ENCODE peak calls at places on chromosomes 12 and 14, in seven cellular contexts. P is stomach; E is HAP-1; G is psoas muscle; T is K562; K is endothelial cell of umbilical vein; L is CD8-positive, alpha-beta memory T cell. O is an unnamed sample.

GRCh38 chr12:98352835-98353234 is 162.6 kb upstream of the TMPO start:
- DNase-seq in T (no peak), L (no peak), E (no peak), G (no peak), K (no peak), P (no peak), O (no peak)

GRCh38 chr12:67957383-67957782 is 31.9 kb upstream of the IFNG-AS1 start:
- DNase-seq in T (no peak), E (no peak), G (no peak), L (no peak), K (no peak), P (no peak), O (no peak)

GRCh38 chr14:99892406-99892805 is 99.2 kb downstream of the EML1 start:
- DNase-seq in G (no peak), L (no peak), P (no peak), T (no peak), E (no peak), K (no peak), O (no peak)

GRCh38 chr12:123952037-123952436 is 20.6 kb downstream of the CCDC92 start:
- DNase-seq in T (no peak), K (peak; percentile 43), L (no peak), P (no peak), E (no peak), G (no peak), O (no peak)

GRCh38 chr12:75951399-75952228 is 80.0 kb downstream of the PHLDA1 start:
- DNase-seq in L (no peak), T (no peak), E (no peak), G (no peak), K (peak; percentile 43), P (no peak), O (no peak)

GRCh38 chr14:99971929-99972747 is 93.1 kb upstream of the EVL start:
- DNase-seq in T (peak; percentile 14), G (no peak), E (peak; percentile 41), L (peak; percentile 4), K (no peak), P (no peak), O (peak; percentile 71)

GRCh38 chr14:55133416-55133815 is 4.4 kb downstream of the LGALS3 start:
- DNase-seq in K (peak; percentile 49), P (no peak), L (no peak), T (peak; percentile 16), G (no peak), E (no peak), O (no peak)

GRCh38 chr14:85978851-85979250 is 448.9 kb downstream of the FLRT2 start:
- DNase-seq in G (no peak), P (no peak), T (no peak), K (no peak), E (no peak), L (no peak), O (no peak)

GRCh38 chr14:53333809-53334208 is 180.7 kb upstream of the DDHD1 start:
- DNase-seq in T (no peak), G (no peak), P (no peak), K (no peak), E (no peak), L (no peak), O (no peak)

GRCh38 chr12:122021193-122021821 is 377 bp upstream of the BCL7A start:
- DNase-seq in T (no peak), K (peak; percentile 39), G (peak; percentile 65), L (no peak), E (peak; percentile 56), P (no peak), O (peak; percentile 71)

GRCh38 chr14:61553730-61554641 is 141.3 kb upstream of the HIF1A start:
- DNase-seq in K (no peak), L (no peak), G (no peak), T (no peak), E (no peak), P (no peak), O (no peak)

GRCh38 chr12:82876075-82876474 is 189.4 kb downstream of the TMTC2 start:
- DNase-seq in G (no peak), L (no peak), P (no peak), T (no peak), E (no peak), K (no peak), O (no peak)

GRCh38 chr14:91021991-91022621 is 38.3 kb downstream of the RPS6KA5 start:
- DNase-seq in P (no peak), G (no peak), T (no peak), K (no peak), L (no peak), E (no peak), O (no peak)

GRCh38 chr12:25976289-25976688 is 17.8 kb downstream of the RASSF8 start:
- DNase-seq in T (no peak), E (no peak), P (no peak), K (no peak), G (no peak), L (no peak), O (no peak)

GRCh38 chr12:4819654-4820053 is 90.1 kb upstream of the KCNA1 start:
- DNase-seq in E (no peak), P (no peak), G (no peak), K (no peak), L (no peak), T (no peak), O (no peak)

GRCh38 chr12:113019045-113019444 is 37.5 kb upstream of the DTX1 start:
- DNase-seq in K (peak; percentile 75), P (no peak), E (no peak), T (no peak), L (no peak), G (no peak), O (no peak)

GRCh38 chr14:56294125-56294524 is 175.9 kb downstream of the PELI2 start:
- DNase-seq in E (no peak), K (no peak), P (no peak), T (no peak), L (no peak), G (no peak), O (no peak)

GRCh38 chr14:105937253-105938054 is 411.1 kb downstream of the TMEM121 start:
- DNase-seq in G (no peak), E (no peak), L (no peak), T (no peak), K (no peak), P (peak; percentile 22), O (no peak)

GRCh38 chr14:105938959-105939358 is 412.6 kb downstream of the TMEM121 start:
- DNase-seq in G (no peak), K (no peak), E (no peak), L (no peak), T (no peak), P (no peak), O (no peak)

GRCh38 chr14:105939810-105940508 is 413.6 kb downstream of the TMEM121 start:
- DNase-seq in E (no peak), G (no peak), L (no peak), K (no peak), T (no peak), P (peak; percentile 22), O (no peak)

GRCh38 chr14:105940534-105941225 is 414.3 kb downstream of the TMEM121 start:
- DNase-seq in L (no peak), T (no peak), E (no peak), G (no peak), K (no peak), P (no peak), O (no peak)

DNA sequence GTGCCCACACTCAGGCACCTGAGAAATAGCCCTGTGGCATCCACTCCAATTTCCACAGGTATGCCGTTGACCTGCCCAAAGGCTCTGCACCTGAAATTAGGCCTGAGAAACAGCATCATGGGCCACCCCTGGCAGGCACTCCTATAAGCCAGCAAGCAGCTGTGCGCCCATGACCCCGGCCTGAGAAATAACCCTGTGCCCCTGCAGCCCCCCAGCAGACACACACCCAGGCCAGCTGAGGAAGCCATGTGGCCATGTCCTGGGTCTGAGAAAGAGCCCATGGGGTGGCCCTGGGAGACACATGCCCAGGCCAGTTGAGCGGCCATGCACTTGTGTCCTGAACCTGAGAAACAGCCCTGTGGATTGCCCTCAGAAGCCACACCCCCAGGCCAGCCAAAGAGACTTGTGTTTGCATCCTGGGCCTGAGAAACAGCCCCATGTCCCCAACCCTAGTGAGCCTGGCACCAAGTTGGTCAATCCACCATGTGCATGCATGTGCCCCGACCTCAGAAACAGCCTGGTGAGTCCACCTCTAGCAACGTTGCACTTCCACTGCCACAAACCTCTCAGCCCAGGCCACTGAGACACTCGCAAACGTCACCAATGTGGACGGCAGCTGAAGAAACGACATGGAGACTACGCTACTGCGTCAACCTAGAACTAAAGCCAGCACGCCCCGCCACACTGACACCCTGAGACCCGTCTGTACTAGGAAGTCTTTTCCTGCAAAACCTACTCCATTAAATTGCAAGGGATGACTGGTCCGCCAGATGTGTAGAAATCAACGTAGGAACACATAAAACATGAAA is 411.9 kb downstream of the TMEM121 start:
- DNase-seq in P (peak; percentile 15), K (no peak), L (no peak), E (no peak), G (no peak), T (no peak), O (no peak)
- H3K9me3 ChIP-seq in P (peaks cover 40% of the 10 kb centered on the region), K (peaks cover 4% of the 10 kb centered on the region), L (peaks cover 7% of the 10 kb centered on the region), E (no peaks in the 10 kb centered on the region), G (peaks cover 7% of the 10 kb centered on the region), T (no peaks in the 10 kb centered on the region), O (no peaks in the 10 kb centered on the region)

GRCh38 chr12:7137868-7138267 is 7.7 kb downstream of the CLSTN3 start:
- DNase-seq in K (no peak), L (no peak), G (no peak), E (no peak), T (no peak), P (no peak), O (no peak)

GRCh38 chr12:7136071-7136470 is 5.9 kb downstream of the CLSTN3 start:
- DNase-seq in P (no peak), G (no peak), L (no peak), T (no peak), E (no peak), K (no peak), O (no peak)

GRCh38 chr12:7134371-7135166 is 4.4 kb downstream of the CLSTN3 start:
- DNase-seq in E (no peak), G (no peak), L (no peak), P (no peak), K (no peak), T (no peak), O (no peak)

GRCh38 chr12:7139213-7139612 is 9.0 kb downstream of the CLSTN3 start:
- DNase-seq in T (no peak), P (no peak), L (no peak), E (no peak), K (no peak), G (no peak), O (no peak)

DNA sequence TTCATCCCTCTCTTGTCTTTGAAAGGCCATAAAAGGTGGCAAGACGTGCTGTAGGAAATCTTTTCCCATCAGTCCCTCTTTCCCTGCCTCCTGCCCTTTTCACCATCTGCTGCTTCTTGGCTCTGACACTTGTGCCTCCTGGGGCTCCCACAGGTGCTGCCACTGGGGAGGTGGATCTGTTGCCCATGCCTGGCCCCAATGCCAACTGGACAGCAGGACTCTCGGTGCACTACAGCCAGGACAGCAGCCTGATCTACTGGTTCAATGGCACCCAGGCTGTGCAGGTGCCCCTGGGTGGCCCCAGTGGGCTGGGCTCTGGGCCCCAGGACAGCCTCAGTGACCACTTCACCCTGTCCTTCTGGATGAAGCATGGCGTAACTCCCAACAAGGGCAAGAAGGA is 6.5 kb downstream of the CLSTN3 start:
- DNase-seq in T (no peak), P (no peak), L (no peak), G (no peak), E (no peak), K (no peak), O (no peak)
- H3K4me3 ChIP-seq in T (no peak overlapping the region), P (no peak overlapping the region), L (no peak overlapping the region), G (no peak overlapping the region), E (no peak overlapping the region), K (no peak overlapping the region), O (no peak overlapping the region)

GRCh38 chr12:32155911-32156585 is 49.4 kb downstream of the BICD1 start:
- DNase-seq in K (no peak), T (peak; percentile 13), E (peak; percentile 64), G (no peak), P (no peak), L (no peak), O (no peak)
- H3K9me3 ChIP-seq in K (no peaks in the 10 kb centered on the region), T (no peaks in the 10 kb centered on the region), E (no peaks in the 10 kb centered on the region), G (no peaks in the 10 kb centered on the region), P (no peaks in the 10 kb centered on the region), L (no peaks in the 10 kb centered on the region), O (no peaks in the 10 kb centered on the region)

GRCh38 chr12:55724226-55724939 is 4.2 kb downstream of the RDH5 start:
- DNase-seq in T (peak; percentile 51), E (peak; percentile 81), G (peak; percentile 87), L (peak; percentile 51), P (peak; percentile 76), K (peak; percentile 62), O (peak; percentile 79)
- H3K4me3 ChIP-seq in T (no peak overlapping the region), E (no peak overlapping the region), G (peak overlapping the region; percentile 29), L (no peak overlapping the region), P (no peak overlapping the region), K (no peak overlapping the region), O (no peak overlapping the region)